ENCODE peak calls at places on chromosome 5, in ten cellular contexts. L is Panc1; T is left lung; K is heart right ventricle; F is psoas muscle; X is aorta; M is PC-3; C is right lobe of liver; H is CD4-positive, CD25-positive, alpha-beta regulatory T cell; U is right cardiac atrium. D is an unnamed sample.

GRCh38 chr5:170296935-170297588 is 515 bp downstream of the LCP2 start:
- ATAC-seq in L (no peak), T (peak), K (peak), F (no peak), X (no peak), M (no peak), C (peak), H (peak), U (peak), D (no peak)

GRCh38 chr5:133825631-133826289 is 142.7 kb downstream of the C5orf15 start:
- ATAC-seq in L (no peak), T (no peak), K (peak), F (peak), X (no peak), M (no peak), C (no peak), H (peak), U (peak), D (no peak)

GRCh38 chr5:140023611-140024191 is 19.4 kb downstream of the NRG2 start:
- ATAC-seq in L (no peak), T (no peak), K (no peak), F (no peak), X (no peak), M (no peak), C (no peak), H (no peak), U (no peak), D (no peak)

GRCh38 chr5:53025506-53025905 is 36.4 kb downstream of the ITGA2 start:
- ATAC-seq in L (no peak), T (no peak), K (no peak), F (no peak), X (no peak), M (no peak), C (no peak), H (no peak), U (no peak), D (no peak)

GRCh38 chr5:95995947-95996489 is 34.4 kb upstream of the ELL2 start:
- ATAC-seq in L (no peak), T (no peak), K (no peak), F (no peak), X (no peak), M (no peak), C (no peak), H (no peak), U (no peak), D (no peak)

GRCh38 chr5:176883700-176884570 is 15.2 kb downstream of the HK3 start:
- ATAC-seq in L (no peak), T (no peak), K (no peak), F (no peak), X (no peak), M (no peak), C (no peak), H (no peak), U (no peak), D (no peak)

GRCh38 chr5:102583663-102584062 is 84.9 kb upstream of the SLCO6A1 start:
- ATAC-seq in L (no peak), T (no peak), K (no peak), F (no peak), X (no peak), M (peak), C (no peak), H (no peak), U (no peak), D (no peak)

GRCh38 chr5:139549162-139549894 is 11.8 kb upstream of the UBE2D2 start:
- ATAC-seq in L (no peak), T (no peak), K (no peak), F (no peak), X (no peak), M (no peak), C (no peak), H (no peak), U (peak), D (no peak)

GRCh38 chr5:36646507-36647023 is 40.2 kb downstream of the SLC1A3 start:
- ATAC-seq in L (no peak), T (peak), K (peak), F (no peak), X (no peak), M (no peak), C (no peak), H (no peak), U (no peak), D (no peak)

GRCh38 chr5:115551415-115551814 is 6.8 kb upstream of the FEM1C start:
- ATAC-seq in L (no peak), T (no peak), K (peak), F (peak), X (no peak), M (peak), C (no peak), H (no peak), U (peak), D (peak)

GRCh38 chr5:171906703-171907590 is 99.5 kb downstream of the FBXW11 start:
- ATAC-seq in L (no peak), T (no peak), K (no peak), F (no peak), X (no peak), M (no peak), C (no peak), H (no peak), U (no peak), D (no peak)

GRCh38 chr5:1963358-1963757 is 80.6 kb upstream of the IRX4 start:
- ATAC-seq in L (no peak), T (no peak), K (no peak), F (no peak), X (no peak), M (no peak), C (no peak), H (no peak), U (no peak), D (no peak)

GRCh38 chr5:1961304-1961946 is 78.7 kb upstream of the IRX4 start:
- ATAC-seq in L (no peak), T (no peak), K (no peak), F (no peak), X (no peak), M (no peak), C (no peak), H (no peak), U (no peak), D (no peak)

GRCh38 chr5:1963941-1964451 is 81.3 kb upstream of the IRX4 start:
- ATAC-seq in L (no peak), T (no peak), K (no peak), F (no peak), X (no peak), M (no peak), C (no peak), H (no peak), U (no peak), D (no peak)

GRCh38 chr5:1961952-1962595 is 79.3 kb upstream of the IRX4 start:
- ATAC-seq in L (no peak), T (no peak), K (no peak), F (no peak), X (no peak), M (no peak), C (no peak), H (no peak), U (no peak), D (no peak)

DNA sequence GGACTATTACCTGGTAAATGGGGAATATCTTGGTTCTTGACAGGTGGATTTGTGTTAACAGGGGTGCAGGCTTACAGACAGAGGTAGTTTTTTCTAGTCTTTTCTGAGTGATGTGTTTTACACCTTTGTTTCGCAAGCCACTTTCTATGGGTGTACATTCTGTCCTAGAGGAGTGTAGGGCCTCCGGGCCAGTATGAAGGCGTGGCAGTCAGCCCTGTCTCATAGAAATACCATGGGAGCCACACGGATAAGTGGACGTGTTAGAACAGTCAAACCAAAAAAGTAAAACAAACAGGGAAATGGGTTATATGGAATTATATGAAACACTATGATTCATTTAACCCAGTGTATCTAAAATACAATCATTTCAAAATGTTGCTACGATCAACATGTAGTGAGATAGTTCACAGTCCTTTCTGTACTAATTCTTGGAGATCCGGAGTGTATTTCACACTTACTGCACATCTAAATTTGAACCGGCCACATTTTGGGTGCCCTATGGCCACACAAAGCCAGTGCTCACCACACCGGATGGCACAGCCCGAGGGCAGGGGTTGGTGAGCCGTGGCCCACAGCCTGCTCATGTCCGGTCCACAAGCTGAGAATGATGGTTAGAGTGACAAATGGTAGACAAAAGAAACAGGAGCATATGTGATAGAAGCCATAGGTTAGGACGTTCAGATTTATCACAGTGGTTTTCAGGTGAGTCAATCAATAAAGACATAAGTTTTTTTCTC is 80.1 kb upstream of the IRX4 start:
- ATAC-seq in L (no peak), T (peak), K (no peak), F (no peak), X (no peak), M (no peak), C (no peak), H (no peak), U (no peak), D (no peak)
- H3K27ac ChIP-seq in L (no peak), T (no peak), K (no peak), F (no peak), X (no peak), M (no peak), C (no peak), H (no peak), U (no peak), D (no peak)

GRCh38 chr5:1005904-1006655 is 2.5 kb upstream of the NKD2 start:
- ATAC-seq in L (no peak), T (no peak), K (no peak), F (no peak), X (no peak), M (no peak), C (no peak), H (no peak), U (no peak), D (no peak)
- H3K27ac ChIP-seq in L (no peak), T (no peak), K (no peak), F (no peak), X (no peak), M (no peak), C (no peak), H (no peak), U (no peak), D (no peak)

DNA sequence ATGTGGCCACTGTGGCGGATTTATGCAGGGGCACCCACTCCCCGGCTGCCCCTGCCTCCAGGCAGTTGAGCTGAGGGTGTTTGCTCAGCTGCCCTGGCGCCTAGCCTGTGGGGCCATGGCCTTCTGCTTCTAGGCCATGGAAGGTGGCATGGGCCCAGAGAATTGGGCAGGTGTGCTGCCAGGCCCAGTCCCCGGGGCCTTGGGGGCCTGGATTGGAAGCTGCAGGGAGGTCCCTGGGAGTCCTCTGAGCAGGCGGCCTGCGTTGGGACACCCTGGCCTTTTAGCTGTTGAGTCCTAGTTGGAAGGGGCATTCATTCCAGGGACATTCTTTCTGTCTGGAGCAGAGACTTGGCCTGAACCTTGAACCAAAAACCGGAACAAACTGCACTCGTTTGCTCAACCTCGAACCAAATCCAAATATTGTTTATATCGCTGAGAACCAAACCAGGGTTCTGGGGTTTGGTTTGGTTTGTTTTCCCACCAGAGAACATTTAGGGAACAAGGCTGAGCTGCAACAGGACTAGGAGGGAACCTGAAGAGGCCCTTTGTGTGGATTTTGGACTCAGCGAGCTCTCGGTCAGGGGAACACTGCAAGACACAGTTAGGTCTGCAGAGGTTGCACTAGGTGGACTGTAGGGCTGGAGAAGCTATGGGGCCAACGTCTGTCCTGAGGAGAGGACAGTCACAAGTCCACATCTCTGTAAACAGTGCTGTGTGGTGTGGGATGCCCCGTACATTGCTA is 116.8 kb downstream of the BOD1 start:
- ATAC-seq in L (no peak), T (no peak), K (peak), F (no peak), X (peak), M (no peak), C (no peak), H (no peak), U (peak), D (peak)
- H3K27ac ChIP-seq in L (no peak), T (no peak), K (peak), F (peak), X (no peak), M (no peak), C (no peak), H (no peak), U (peak), D (peak)

DNA sequence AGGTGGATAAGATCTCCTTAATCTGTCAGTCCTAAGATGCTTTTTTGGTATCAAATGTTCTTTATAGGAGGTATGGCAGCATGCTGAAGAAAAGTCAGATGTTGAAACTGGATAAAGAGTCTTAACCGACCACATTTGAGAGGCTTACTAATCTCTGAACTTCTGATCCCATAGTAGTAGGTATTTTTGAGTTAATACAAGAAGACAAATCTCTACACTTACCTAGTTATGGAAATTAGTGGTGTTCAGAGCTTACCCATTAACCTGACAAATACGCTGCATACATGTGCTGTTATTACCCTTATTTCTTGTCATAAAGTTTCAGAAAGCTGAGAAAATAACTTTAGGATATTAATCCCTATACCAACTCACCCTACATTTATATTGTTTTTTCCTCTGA is 83.0 kb downstream of the ISL1 start:
- ATAC-seq in L (no peak), T (no peak), K (no peak), F (no peak), X (no peak), M (no peak), C (no peak), H (no peak), U (no peak), D (no peak)
- H3K27ac ChIP-seq in L (no peak), T (no peak), K (no peak), F (no peak), X (no peak), M (no peak), C (no peak), H (no peak), U (no peak), D (no peak)

DNA sequence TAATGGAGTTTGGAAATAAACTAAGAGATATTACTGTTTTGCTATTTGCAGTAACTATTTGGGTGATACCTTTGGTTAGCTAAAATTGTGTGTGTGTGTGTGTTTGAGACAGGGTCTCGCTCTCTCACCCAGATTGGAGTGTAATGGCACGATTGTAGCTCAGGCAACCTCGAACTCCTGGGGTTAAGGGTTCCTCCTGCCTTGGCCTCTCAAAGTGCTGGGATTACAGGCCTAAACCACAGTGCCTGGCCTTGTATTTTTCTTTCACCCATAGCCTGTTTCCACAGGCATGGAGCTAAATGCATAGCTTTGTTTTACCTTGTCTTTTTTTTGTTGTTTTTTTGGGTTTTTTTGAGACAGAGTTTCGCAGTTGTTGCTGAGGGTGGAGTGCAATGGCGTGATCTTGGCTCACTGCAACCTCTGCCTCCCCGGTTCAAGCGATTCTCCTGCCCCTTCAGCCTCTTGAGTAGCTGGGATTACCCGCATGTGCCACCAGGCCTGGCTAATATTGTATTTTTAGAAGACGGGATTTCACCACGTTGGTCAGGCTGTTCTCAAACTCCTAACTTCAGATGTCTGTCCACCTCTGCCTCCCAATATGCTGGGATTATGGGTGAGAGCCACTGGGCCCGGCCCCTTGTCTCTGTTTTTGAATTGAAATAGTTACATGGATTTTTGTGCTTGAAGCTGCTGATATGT is 5.6 kb downstream of the GPBP1 start:
- ATAC-seq in L (no peak), T (no peak), K (peak), F (peak), X (peak), M (no peak), C (no peak), H (no peak), U (peak), D (no peak)
- H3K27ac ChIP-seq in L (peak), T (peak), K (peak), F (peak), X (no peak), M (no peak), C (peak), H (peak), U (peak), D (peak)

DNA sequence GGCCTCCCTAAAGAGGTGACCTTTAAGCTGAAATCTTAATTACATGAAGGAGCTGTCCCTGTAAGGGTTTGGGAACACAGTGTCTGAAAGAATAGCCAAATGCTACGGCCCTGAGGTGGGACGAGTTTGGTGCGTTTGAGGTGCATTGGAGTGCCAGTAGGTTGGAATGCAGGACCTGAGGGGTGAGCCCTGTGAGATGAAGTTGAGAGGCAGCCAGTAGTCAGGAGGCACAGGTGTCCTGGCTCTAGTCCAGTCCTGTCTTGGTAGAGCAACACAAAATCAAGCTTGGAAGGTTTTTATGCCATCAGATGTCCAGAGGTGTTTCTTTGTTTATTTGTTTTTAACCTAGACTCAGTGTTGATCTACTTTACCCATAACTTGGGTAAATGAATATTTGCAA is 108.5 kb downstream of the ARHGAP26 start:
- ATAC-seq in L (no peak), T (no peak), K (no peak), F (no peak), X (no peak), M (no peak), C (no peak), H (no peak), U (no peak), D (no peak)
- H3K27ac ChIP-seq in L (peak), T (no peak), K (no peak), F (no peak), X (no peak), M (no peak), C (no peak), H (no peak), U (no peak), D (no peak)

GRCh38 chr5:178147406-178147805 is 6.3 kb downstream of the NHP2 start:
- ATAC-seq in L (no peak), T (no peak), K (no peak), F (no peak), X (no peak), M (no peak), C (no peak), H (no peak), U (no peak), D (no peak)

GRCh38 chr5:178143901-178144300 is 9.8 kb downstream of the NHP2 start:
- ATAC-seq in L (no peak), T (peak), K (peak), F (peak), X (no peak), M (no peak), C (no peak), H (no peak), U (peak), D (peak)

GRCh38 chr5:178143246-178143645 is 10.4 kb downstream of the NHP2 start:
- ATAC-seq in L (no peak), T (no peak), K (no peak), F (no peak), X (no peak), M (no peak), C (no peak), H (no peak), U (no peak), D (no peak)

GRCh38 chr5:178149199-178149932 is 4.3 kb downstream of the NHP2 start:
- ATAC-seq in L (no peak), T (no peak), K (no peak), F (no peak), X (no peak), M (no peak), C (no peak), H (no peak), U (no peak), D (no peak)

DNA sequence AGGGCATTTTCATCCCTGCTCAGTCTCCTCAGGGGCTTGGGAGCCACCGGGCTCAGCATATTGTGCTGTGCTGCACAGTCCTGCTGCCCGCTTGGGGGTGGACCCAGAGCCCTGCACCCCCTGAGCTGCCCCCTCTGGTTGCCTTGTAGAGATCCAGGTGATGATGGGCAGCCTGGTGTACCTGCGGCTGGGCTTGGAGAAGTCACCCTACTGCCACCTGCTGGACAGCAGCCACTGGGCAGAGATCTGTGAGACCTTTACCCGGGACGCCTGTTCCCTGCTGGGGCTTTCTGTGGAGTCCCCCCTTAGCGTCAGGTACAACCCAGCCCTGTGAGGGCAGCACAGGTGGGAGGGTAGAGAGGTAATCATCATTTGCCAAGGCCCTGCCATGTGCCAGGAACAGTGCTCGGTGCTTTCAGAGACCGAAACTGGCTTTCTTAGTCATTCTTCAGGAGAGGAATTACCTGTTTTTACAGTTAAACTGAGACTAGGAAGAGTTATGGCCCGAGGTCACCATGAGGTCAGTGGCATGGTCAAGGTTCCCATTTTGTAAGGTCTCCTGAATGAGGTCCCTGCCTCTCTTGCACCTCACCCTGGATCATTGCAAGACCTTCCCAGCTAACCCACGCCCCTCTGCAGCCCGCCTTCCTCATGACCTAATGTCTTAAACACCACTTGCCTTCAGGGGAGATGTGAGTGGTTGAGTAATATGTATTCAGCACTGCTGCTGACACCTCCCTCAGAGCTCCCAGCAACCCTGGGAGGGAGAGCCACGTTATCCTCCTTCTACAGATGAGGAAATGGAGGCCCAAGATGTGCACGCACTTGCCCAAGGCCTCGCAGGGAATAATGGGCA is 7.5 kb downstream of the NHP2 start:
- ATAC-seq in L (peak), T (peak), K (peak), F (peak), X (no peak), M (peak), C (peak), H (peak), U (peak), D (peak)
- H3K27ac ChIP-seq in L (no peak), T (no peak), K (no peak), F (no peak), X (no peak), M (peak), C (no peak), H (no peak), U (no peak), D (no peak)

GRCh38 chr5:56164371-56164770 is 68.8 kb downstream of the ANKRD55 start:
- ATAC-seq in L (no peak), T (no peak), K (no peak), F (no peak), X (peak), M (no peak), C (no peak), H (no peak), U (no peak), D (no peak)
- H3K27ac ChIP-seq in L (no peak), T (no peak), K (no peak), F (no peak), X (no peak), M (no peak), C (no peak), H (no peak), U (no peak), D (no peak)